ENCODE peak calls at places on chromosomes 11 and 22, in nine cellular contexts. One of them, this sample, is unnamed.

GRCh38 chr22:37193629-37194191 is 5.7 kb upstream of the C1QTNF6 start:
- DNase-seq in HepG2: peak; percentile 43
- DNase-seq in trophoblast cell: no peak
- DNase-seq in IMR-90: peak; percentile 36
- DNase-seq in neural progenitor cell: no peak
- DNase-seq in mammary epithelial cell: peak; percentile 52
- DNase-seq in endothelial cell of umbilical vein: peak; percentile 24
- DNase-seq in mesendoderm: no peak
- DNase-seq in neuronal stem cell: no peak
- DNase-seq in this sample: no peak

GRCh38 chr11:67312187-67313021 is 9.1 kb downstream of the SSH3 start:
- DNase-seq in HepG2: no peak
- DNase-seq in trophoblast cell: peak; percentile 86
- DNase-seq in IMR-90: no peak
- DNase-seq in neural progenitor cell: no peak
- DNase-seq in mammary epithelial cell: peak; percentile 95
- DNase-seq in endothelial cell of umbilical vein: no peak
- DNase-seq in mesendoderm: no peak
- DNase-seq in neuronal stem cell: no peak
- DNase-seq in this sample: no peak

GRCh38 chr22:38314992-38315800 is 2.0 kb downstream of the CSNK1E start:
- DNase-seq in HepG2: no peak
- DNase-seq in trophoblast cell: no peak
- DNase-seq in IMR-90: peak; percentile 35
- DNase-seq in neural progenitor cell: peak; percentile 26
- DNase-seq in mammary epithelial cell: no peak
- DNase-seq in endothelial cell of umbilical vein: peak; percentile 54
- DNase-seq in mesendoderm: peak; percentile 23
- DNase-seq in neuronal stem cell: no peak
- DNase-seq in this sample: no peak

GRCh38 chr11:96023311-96023710 is 99.4 kb upstream of the MTMR2 start:
- DNase-seq in HepG2: no peak
- DNase-seq in trophoblast cell: no peak
- DNase-seq in IMR-90: peak; percentile 30
- DNase-seq in neural progenitor cell: no peak
- DNase-seq in mammary epithelial cell: no peak
- DNase-seq in endothelial cell of umbilical vein: no peak
- DNase-seq in mesendoderm: no peak
- DNase-seq in neuronal stem cell: no peak
- DNase-seq in this sample: no peak

GRCh38 chr22:43066134-43066533 is 23.1 kb downstream of the TTLL1 start:
- DNase-seq in HepG2: no peak
- DNase-seq in trophoblast cell: no peak
- DNase-seq in IMR-90: no peak
- DNase-seq in neural progenitor cell: no peak
- DNase-seq in mammary epithelial cell: no peak
- DNase-seq in endothelial cell of umbilical vein: no peak
- DNase-seq in mesendoderm: no peak
- DNase-seq in neuronal stem cell: no peak
- DNase-seq in this sample: peak; percentile 37

GRCh38 chr11:1820463-1821325 is 14.1 kb upstream of the SYT8 start:
- DNase-seq in HepG2: no peak
- DNase-seq in trophoblast cell: no peak
- DNase-seq in IMR-90: peak; percentile 22
- DNase-seq in neural progenitor cell: no peak
- DNase-seq in mammary epithelial cell: peak; percentile 96
- DNase-seq in endothelial cell of umbilical vein: no peak
- DNase-seq in mesendoderm: no peak
- DNase-seq in neuronal stem cell: no peak
- DNase-seq in this sample: no peak

GRCh38 chr11:12430912-12431311 is 53.5 kb downstream of the PARVA start:
- DNase-seq in HepG2: peak; percentile 16
- DNase-seq in trophoblast cell: peak; percentile 65
- DNase-seq in IMR-90: peak; percentile 91
- DNase-seq in neural progenitor cell: no peak
- DNase-seq in mammary epithelial cell: peak; percentile 90
- DNase-seq in endothelial cell of umbilical vein: peak; percentile 96
- DNase-seq in mesendoderm: no peak
- DNase-seq in neuronal stem cell: no peak
- DNase-seq in this sample: no peak

GRCh38 chr22:24584871-24585411 is 7.9 kb downstream of the LRRC75B start:
- DNase-seq in HepG2: no peak
- DNase-seq in trophoblast cell: no peak
- DNase-seq in IMR-90: no peak
- DNase-seq in neural progenitor cell: no peak
- DNase-seq in mammary epithelial cell: no peak
- DNase-seq in endothelial cell of umbilical vein: no peak
- DNase-seq in mesendoderm: no peak
- DNase-seq in neuronal stem cell: no peak
- DNase-seq in this sample: no peak

GRCh38 chr11:103183981-103184592 is 74.9 kb downstream of the DYNC2H1 start:
- DNase-seq in HepG2: no peak
- DNase-seq in trophoblast cell: no peak
- DNase-seq in IMR-90: no peak
- DNase-seq in neural progenitor cell: no peak
- DNase-seq in mammary epithelial cell: no peak
- DNase-seq in endothelial cell of umbilical vein: no peak
- DNase-seq in mesendoderm: no peak
- DNase-seq in neuronal stem cell: no peak
- DNase-seq in this sample: peak; percentile 10

GRCh38 chr11:26332572-26332915 is 614 bp downstream of the ANO3 start:
- DNase-seq in HepG2: no peak
- DNase-seq in trophoblast cell: no peak
- DNase-seq in IMR-90: no peak
- DNase-seq in neural progenitor cell: no peak
- DNase-seq in mammary epithelial cell: no peak
- DNase-seq in endothelial cell of umbilical vein: no peak
- DNase-seq in mesendoderm: no peak
- DNase-seq in neuronal stem cell: no peak
- DNase-seq in this sample: no peak

GRCh38 chr11:71286701-71287643 is 34.6 kb upstream of the SHANK2 start:
- DNase-seq in HepG2: peak; percentile 38
- DNase-seq in trophoblast cell: no peak
- DNase-seq in IMR-90: peak; percentile 92
- DNase-seq in neural progenitor cell: no peak
- DNase-seq in mammary epithelial cell: peak; percentile 95
- DNase-seq in endothelial cell of umbilical vein: no peak
- DNase-seq in mesendoderm: no peak
- DNase-seq in neuronal stem cell: no peak
- DNase-seq in this sample: no peak

GRCh38 chr11:68146010-68146540 is 24.9 kb upstream of the CHKA start:
- DNase-seq in HepG2: peak; percentile 65
- DNase-seq in trophoblast cell: no peak
- DNase-seq in IMR-90: no peak
- DNase-seq in neural progenitor cell: no peak
- DNase-seq in mammary epithelial cell: no peak
- DNase-seq in endothelial cell of umbilical vein: peak; percentile 55
- DNase-seq in mesendoderm: no peak
- DNase-seq in neuronal stem cell: no peak
- DNase-seq in this sample: no peak

GRCh38 chr11:134786636-134787035 is 374.6 kb upstream of the B3GAT1 start:
- DNase-seq in HepG2: no peak
- DNase-seq in trophoblast cell: no peak
- DNase-seq in IMR-90: no peak
- DNase-seq in neural progenitor cell: no peak
- DNase-seq in mammary epithelial cell: no peak
- DNase-seq in endothelial cell of umbilical vein: no peak
- DNase-seq in mesendoderm: no peak
- DNase-seq in neuronal stem cell: no peak
- DNase-seq in this sample: no peak

GRCh38 chr22:32517921-32518320 is 43.3 kb downstream of the FBXO7 start:
- DNase-seq in HepG2: no peak
- DNase-seq in trophoblast cell: no peak
- DNase-seq in IMR-90: no peak
- DNase-seq in neural progenitor cell: no peak
- DNase-seq in mammary epithelial cell: no peak
- DNase-seq in endothelial cell of umbilical vein: no peak
- DNase-seq in mesendoderm: no peak
- DNase-seq in neuronal stem cell: no peak
- DNase-seq in this sample: no peak

GRCh38 chr11:132734217-132734616 is 798.1 kb downstream of the OPCML start:
- DNase-seq in HepG2: no peak
- DNase-seq in trophoblast cell: no peak
- DNase-seq in IMR-90: peak; percentile 90
- DNase-seq in neural progenitor cell: no peak
- DNase-seq in mammary epithelial cell: peak; percentile 98
- DNase-seq in endothelial cell of umbilical vein: no peak
- DNase-seq in mesendoderm: peak; percentile 18
- DNase-seq in neuronal stem cell: no peak
- DNase-seq in this sample: no peak
- H3K4me2 ChIP-seq in HepG2: no peak overlapping the region
- H3K4me2 ChIP-seq in trophoblast cell: no peak overlapping the region
- H3K4me2 ChIP-seq in IMR-90: no peak overlapping the region
- H3K4me2 ChIP-seq in neural progenitor cell: no peak overlapping the region
- H3K4me2 ChIP-seq in mammary epithelial cell: no peak overlapping the region
- H3K4me2 ChIP-seq in endothelial cell of umbilical vein: no peak overlapping the region
- H3K4me2 ChIP-seq in mesendoderm: no peak overlapping the region
- H3K4me2 ChIP-seq in neuronal stem cell: no peak overlapping the region
- H3K4me2 ChIP-seq in this sample: no peak overlapping the region

DNA sequence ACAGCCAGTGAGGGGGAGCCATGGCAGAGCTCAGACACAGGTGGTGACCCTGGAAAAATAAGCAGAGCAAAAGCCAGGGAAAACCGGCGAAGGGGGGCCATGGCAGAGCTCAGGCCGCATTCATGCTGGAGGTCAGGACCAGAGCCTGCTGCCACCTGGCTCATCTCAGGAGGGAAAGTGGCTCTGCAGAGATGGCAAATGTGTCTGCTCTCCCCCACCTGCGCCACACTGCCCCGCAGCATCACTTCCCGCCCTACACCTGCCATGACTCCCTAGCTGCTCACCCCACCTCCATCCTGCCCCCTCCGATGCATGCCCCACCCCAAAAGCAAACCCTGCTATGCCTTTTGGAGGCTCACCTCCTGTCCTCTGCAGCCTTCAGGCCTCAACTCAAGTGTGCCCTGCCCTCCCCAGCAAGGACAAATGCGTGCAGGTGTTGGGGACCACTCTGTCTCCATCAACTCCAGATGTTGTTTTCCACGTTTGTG is 123.2 kb upstream of the FGF3 start:
- DNase-seq in HepG2: no peak
- DNase-seq in trophoblast cell: no peak
- DNase-seq in IMR-90: no peak
- DNase-seq in neural progenitor cell: no peak
- DNase-seq in mammary epithelial cell: no peak
- DNase-seq in endothelial cell of umbilical vein: no peak
- DNase-seq in mesendoderm: no peak
- DNase-seq in neuronal stem cell: no peak
- DNase-seq in this sample: no peak
- H3K27me3 ChIP-seq in HepG2: peaks cover 5% of the 10 kb centered on the region
- H3K27me3 ChIP-seq in trophoblast cell: no peaks in the 10 kb centered on the region
- H3K27me3 ChIP-seq in IMR-90: no peaks in the 10 kb centered on the region
- H3K27me3 ChIP-seq in neural progenitor cell: no peaks in the 10 kb centered on the region
- H3K27me3 ChIP-seq in mammary epithelial cell: no peaks in the 10 kb centered on the region
- H3K27me3 ChIP-seq in endothelial cell of umbilical vein: no peaks in the 10 kb centered on the region
- H3K27me3 ChIP-seq in mesendoderm: no peaks in the 10 kb centered on the region
- H3K27me3 ChIP-seq in neuronal stem cell: no peaks in the 10 kb centered on the region
- H3K27me3 ChIP-seq in this sample: no peaks in the 10 kb centered on the region

GRCh38 chr11:114132427-114132826 is 72.9 kb downstream of the ZBTB16 start:
- DNase-seq in HepG2: no peak
- DNase-seq in trophoblast cell: no peak
- DNase-seq in IMR-90: no peak
- DNase-seq in neural progenitor cell: no peak
- DNase-seq in mammary epithelial cell: no peak
- DNase-seq in endothelial cell of umbilical vein: no peak
- DNase-seq in mesendoderm: peak; percentile 23
- DNase-seq in neuronal stem cell: no peak
- DNase-seq in this sample: no peak
- H3K4me3 ChIP-seq in HepG2: no peak overlapping the region
- H3K4me3 ChIP-seq in trophoblast cell: no peak overlapping the region
- H3K4me3 ChIP-seq in IMR-90: no peak overlapping the region
- H3K4me3 ChIP-seq in neural progenitor cell: no peak overlapping the region
- H3K4me3 ChIP-seq in mammary epithelial cell: no peak overlapping the region
- H3K4me3 ChIP-seq in endothelial cell of umbilical vein: no peak overlapping the region
- H3K4me3 ChIP-seq in mesendoderm: no peak overlapping the region
- H3K4me3 ChIP-seq in neuronal stem cell: no peak overlapping the region
- H3K4me3 ChIP-seq in this sample: no peak overlapping the region

GRCh38 chr11:61683116-61683515 is 2.9 kb downstream of the DAGLA start:
- DNase-seq in HepG2: no peak
- DNase-seq in trophoblast cell: no peak
- DNase-seq in IMR-90: no peak
- DNase-seq in neural progenitor cell: no peak
- DNase-seq in mammary epithelial cell: no peak
- DNase-seq in endothelial cell of umbilical vein: no peak
- DNase-seq in mesendoderm: no peak
- DNase-seq in neuronal stem cell: no peak
- DNase-seq in this sample: no peak

GRCh38 chr11:61685611-61685955 is 5.4 kb downstream of the DAGLA start:
- DNase-seq in HepG2: no peak
- DNase-seq in trophoblast cell: no peak
- DNase-seq in IMR-90: no peak
- DNase-seq in neural progenitor cell: no peak
- DNase-seq in mammary epithelial cell: no peak
- DNase-seq in endothelial cell of umbilical vein: no peak
- DNase-seq in mesendoderm: no peak
- DNase-seq in neuronal stem cell: no peak
- DNase-seq in this sample: no peak

GRCh38 chr11:61682093-61682732 is 2.0 kb downstream of the DAGLA start:
- DNase-seq in HepG2: peak; percentile 99
- DNase-seq in trophoblast cell: no peak
- DNase-seq in IMR-90: no peak
- DNase-seq in neural progenitor cell: no peak
- DNase-seq in mammary epithelial cell: no peak
- DNase-seq in endothelial cell of umbilical vein: peak; percentile 71
- DNase-seq in mesendoderm: no peak
- DNase-seq in neuronal stem cell: no peak
- DNase-seq in this sample: no peak

GRCh38 chr11:61684870-61685610 is 4.8 kb downstream of the DAGLA start:
- DNase-seq in HepG2: no peak
- DNase-seq in trophoblast cell: no peak
- DNase-seq in IMR-90: peak; percentile 54
- DNase-seq in neural progenitor cell: no peak
- DNase-seq in mammary epithelial cell: no peak
- DNase-seq in endothelial cell of umbilical vein: no peak
- DNase-seq in mesendoderm: no peak
- DNase-seq in neuronal stem cell: no peak
- DNase-seq in this sample: no peak

DNA sequence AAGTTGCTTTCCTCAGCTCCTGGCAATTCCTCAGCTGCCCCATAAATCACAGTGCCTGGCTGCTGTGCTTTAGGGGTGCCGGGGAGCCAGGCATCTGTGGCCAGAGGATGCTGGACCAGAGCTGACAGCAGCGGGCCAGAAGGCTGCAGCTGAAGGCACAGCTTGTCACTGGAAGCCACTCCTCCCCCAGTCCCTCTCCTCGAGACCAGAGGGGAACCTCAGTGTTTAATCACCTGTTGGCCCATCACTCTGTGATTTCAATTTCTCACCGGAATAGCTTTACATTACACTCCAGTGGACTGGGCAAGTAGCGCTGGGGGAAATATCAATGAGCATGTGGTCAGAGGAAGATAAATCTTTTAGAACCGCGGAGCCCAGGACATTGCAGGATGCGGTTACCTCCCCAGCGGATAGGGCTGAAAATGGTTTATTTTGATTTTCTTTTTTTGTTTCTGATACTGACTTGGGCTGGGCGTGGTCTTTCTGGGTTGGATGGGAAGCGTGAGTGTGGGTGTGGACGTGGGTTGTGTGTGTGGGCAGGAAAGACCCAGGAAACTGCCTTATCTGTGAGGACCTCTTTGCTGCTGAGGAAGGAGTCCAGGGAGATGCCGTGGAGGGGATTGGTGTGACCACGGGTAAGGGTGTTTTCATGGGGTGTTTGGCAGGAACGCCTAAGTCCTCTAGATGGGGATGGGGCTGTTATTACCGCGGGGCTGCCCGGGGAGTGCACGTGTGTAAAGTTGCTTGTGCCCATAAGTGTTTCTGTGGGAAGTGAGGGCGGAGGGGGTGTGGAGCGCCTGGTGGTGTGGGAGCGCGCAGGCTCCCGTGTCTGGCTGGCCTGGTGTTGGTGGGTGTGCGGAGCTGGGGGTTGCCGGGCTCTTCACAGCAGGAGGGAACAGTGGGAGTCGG is 4.0 kb downstream of the DAGLA start:
- DNase-seq in HepG2: no peak
- DNase-seq in trophoblast cell: no peak
- DNase-seq in IMR-90: peak; percentile 43
- DNase-seq in neural progenitor cell: no peak
- DNase-seq in mammary epithelial cell: no peak
- DNase-seq in endothelial cell of umbilical vein: no peak
- DNase-seq in mesendoderm: no peak
- DNase-seq in neuronal stem cell: no peak
- DNase-seq in this sample: no peak
- H3K4me2 ChIP-seq in HepG2: peak overlapping the region; percentile 100
- H3K4me2 ChIP-seq in trophoblast cell: no peak overlapping the region
- H3K4me2 ChIP-seq in IMR-90: peak overlapping the region; percentile 42
- H3K4me2 ChIP-seq in neural progenitor cell: no peak overlapping the region
- H3K4me2 ChIP-seq in mammary epithelial cell: no peak overlapping the region
- H3K4me2 ChIP-seq in endothelial cell of umbilical vein: no peak overlapping the region
- H3K4me2 ChIP-seq in mesendoderm: no peak overlapping the region
- H3K4me2 ChIP-seq in neuronal stem cell: no peak overlapping the region
- H3K4me2 ChIP-seq in this sample: no peak overlapping the region

This sample was measured in GM23338.